ENCODE peak calls at places on chromosome 18, in five cellular contexts. G is small intestine, W is NB4, R is sigmoid colon, E is fibroblast of mammary gland. Q is an unnamed sample.

GRCh38 chr18:12460874-12461273 is 53.1 kb downstream of the PRELID3A start:
- DNase-seq in G (peak), W (peak), R (no peak), E (peak), Q (peak)

GRCh38 chr18:76722224-76723061 is 99.9 kb upstream of the ZNF236 start:
- DNase-seq in G (no peak), W (no peak), R (no peak), E (no peak), Q (no peak)

GRCh38 chr18:47283476-47283875 is 32.0 kb upstream of the SKOR2 start:
- DNase-seq in G (peak), W (peak), R (no peak), E (peak), Q (peak)

GRCh38 chr18:51168960-51169662 is 28.4 kb downstream of the MEX3C start:
- DNase-seq in G (no peak), W (no peak), R (no peak), E (no peak), Q (no peak)

GRCh38 chr18:48922203-48922800 is 28.5 kb downstream of the SMAD7 start:
- DNase-seq in G (no peak), W (no peak), R (peak), E (no peak), Q (no peak)

GRCh38 chr18:59087391-59087790 is 52.3 kb upstream of the SEC11C start:
- DNase-seq in G (no peak), W (no peak), R (no peak), E (peak), Q (no peak)

GRCh38 chr18:49279041-49279440 is 181.4 kb downstream of the DYM start:
- DNase-seq in G (no peak), W (no peak), R (no peak), E (no peak), Q (no peak)

GRCh38 chr18:45399643-45400042 is 215.6 kb upstream of the SLC14A2 start:
- DNase-seq in G (peak), W (no peak), R (no peak), E (no peak), Q (no peak)

GRCh38 chr18:24398515-24398914 is 891 bp upstream of the OSBPL1A start:
- DNase-seq in G (no peak), W (peak), R (no peak), E (peak), Q (peak)

GRCh38 chr18:3014501-3015202 is 1.7 kb upstream of the LPIN2 start:
- DNase-seq in G (no peak), W (peak), R (no peak), E (no peak), Q (peak)

GRCh38 chr18:48534364-48534763 is 4.5 kb upstream of the CTIF start:
- DNase-seq in G (no peak), W (no peak), R (no peak), E (peak), Q (peak)

GRCh38 chr18:22934789-22935188 is 1.7 kb downstream of the RBBP8 start:
- DNase-seq in G (no peak), W (peak), R (no peak), E (no peak), Q (no peak)

GRCh38 chr18:68387246-68387645 is 327.7 kb downstream of the TMX3 start:
- DNase-seq in G (no peak), W (no peak), R (no peak), E (peak), Q (no peak)

GRCh38 chr18:10379511-10379910 is 74.9 kb upstream of the APCDD1 start:
- DNase-seq in G (no peak), W (no peak), R (no peak), E (peak), Q (no peak)

GRCh38 chr18:22912835-22913234 is 20.3 kb upstream of the RBBP8 start:
- DNase-seq in G (no peak), W (no peak), R (no peak), E (no peak), Q (peak)

GRCh38 chr18:4468515-4468914 is 13.4 kb upstream of the DLGAP1 start:
- DNase-seq in G (no peak), W (no peak), R (no peak), E (no peak), Q (no peak)

GRCh38 chr18:9950289-9951016 is 36.6 kb downstream of the VAPA start:
- DNase-seq in G (no peak), W (peak), R (no peak), E (peak), Q (peak)

GRCh38 chr18:12027046-12027445 is 45.7 kb downstream of the IMPA2 start:
- DNase-seq in G (no peak), W (no peak), R (peak), E (no peak), Q (no peak)

GRCh38 chr18:63083555-63083954 is 236.0 kb downstream of the BCL2 start:
- DNase-seq in G (no peak), W (no peak), R (no peak), E (peak), Q (peak)

GRCh38 chr18:22674300-22674699 is 256.6 kb upstream of the CTAGE1 start:
- DNase-seq in G (no peak), W (peak), R (no peak), E (peak), Q (peak)

GRCh38 chr18:75517286-75517685 is 89.8 kb upstream of the SMIM21 start:
- DNase-seq in G (no peak), W (no peak), R (no peak), E (no peak), Q (no peak)

GRCh38 chr18:11963991-11964484 is 17.3 kb upstream of the IMPA2 start:
- DNase-seq in G (no peak), W (peak), R (no peak), E (peak), Q (peak)

GRCh38 chr18:73684651-73685050 is 463.0 kb downstream of the FBXO15 start:
- DNase-seq in G (no peak), W (no peak), R (no peak), E (peak), Q (no peak)
- H3K4me3 ChIP-seq in G (no peak), W (no peak), R (no peak), E (no peak), Q (no peak)

GRCh38 chr18:35535297-35535696 is 37.5 kb upstream of the INO80C start:
- DNase-seq in G (no peak), W (no peak), R (no peak), E (no peak), Q (no peak)
- H3K4me3 ChIP-seq in G (no peak), W (no peak), R (no peak), E (no peak), Q (no peak)

GRCh38 chr18:8744038-8744437 is 38.7 kb downstream of the MTCL1 start:
- DNase-seq in G (no peak), W (no peak), R (no peak), E (no peak), Q (no peak)
- H3K4me3 ChIP-seq in G (no peak), W (no peak), R (no peak), E (no peak), Q (no peak)

DNA sequence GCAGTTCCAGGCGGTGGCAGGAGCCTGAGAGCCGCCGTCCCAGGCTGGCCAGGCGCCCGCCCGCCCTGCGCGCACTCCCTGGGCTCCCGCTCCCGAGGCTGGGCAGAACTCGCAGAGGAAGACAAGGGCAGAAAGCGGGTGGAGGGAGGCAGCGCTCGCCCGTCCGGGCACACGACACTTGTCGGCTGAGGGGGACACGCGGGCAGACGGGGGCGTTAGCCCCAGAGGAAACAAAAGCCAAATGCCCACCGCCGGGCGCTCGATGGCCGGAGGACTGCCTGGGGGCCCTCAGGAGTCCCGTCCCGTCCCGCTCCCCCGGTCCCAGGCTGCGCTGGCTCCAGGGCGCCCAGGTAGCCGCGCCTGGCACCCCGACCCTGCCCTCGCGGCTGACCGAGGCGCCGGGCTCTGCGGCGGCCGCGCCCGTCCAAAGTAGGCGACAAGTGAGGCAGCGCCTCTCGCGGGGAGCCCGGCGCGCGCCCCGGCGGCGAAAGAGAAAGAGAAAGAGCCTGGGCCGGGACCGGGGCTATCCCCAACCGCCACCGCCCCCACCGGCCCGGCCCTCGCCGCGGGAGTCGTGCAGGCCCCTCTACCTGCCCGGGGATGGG is 491 bp downstream of the L3MBTL4 start:
- DNase-seq in G (peak), W (no peak), R (peak), E (no peak), Q (peak)
- H3K4me3 ChIP-seq in G (peak), W (no peak), R (peak), E (peak), Q (peak)